ENCODE peak calls at places on chromosomes 16 and 17, in four cellular contexts. G is astrocyte of the spinal cord; Y is CD8-positive, alpha-beta T cell; K is HCT116. A is an unnamed sample.

GRCh38 chr17:15954222-15954621 is 9.3 kb downstream of the ADORA2B start:
- DNase-seq in G (peak; percentile 55), Y (no peak), K (peak; percentile 73), A (peak; percentile 84)

GRCh38 chr16:72895951-72896350 is 152.0 kb downstream of the ZFHX3 start:
- DNase-seq in G (no peak), Y (no peak), K (no peak), A (peak; percentile 39)

GRCh38 chr16:63982156-63982555 is 1139.7 kb downstream of the CDH11 start:
- DNase-seq in G (no peak), Y (no peak), K (no peak), A (no peak)

GRCh38 chr17:42133461-42134041 is 10.9 kb downstream of the HSPB9 start:
- DNase-seq in G (no peak), Y (peak; percentile 76), K (no peak), A (no peak)

GRCh38 chr17:76452646-76453430 is at the start of gene UBE2O:
- DNase-seq in G (peak; percentile 78), Y (peak; percentile 94), K (peak; percentile 86), A (peak; percentile 74)

GRCh38 chr17:68512967-68513474 is 791 bp downstream of the PRKAR1A start:
- DNase-seq in G (peak; percentile 55), Y (no peak), K (no peak), A (peak; percentile 73)

GRCh38 chr16:69934044-69934443 is 17.1 kb upstream of the CLEC18A start:
- DNase-seq in G (no peak), Y (no peak), K (no peak), A (no peak)

GRCh38 chr17:34683390-34683789 is 104.0 kb downstream of the TMEM132E start:
- DNase-seq in G (no peak), Y (no peak), K (no peak), A (no peak)

GRCh38 chr17:14198013-14198412 is 38.6 kb downstream of the CDRT15 start:
- DNase-seq in G (no peak), Y (no peak), K (no peak), A (no peak)

GRCh38 chr17:3918372-3919122 is 2.3 kb upstream of the P2RX1 start:
- DNase-seq in G (no peak), Y (no peak), K (no peak), A (no peak)

GRCh38 chr17:27560668-27561067 is 70.3 kb upstream of the LGALS9 start:
- DNase-seq in G (no peak), Y (no peak), K (no peak), A (no peak)

GRCh38 chr17:77754956-77755355 is 203.5 kb upstream of the TNRC6C start:
- DNase-seq in G (no peak), Y (no peak), K (no peak), A (no peak)

GRCh38 chr17:77287432-77288068 is 146.8 kb downstream of the SEC14L1 start:
- DNase-seq in G (peak; percentile 92), Y (no peak), K (peak; percentile 92), A (peak; percentile 91)

GRCh38 chr17:40018211-40019121 is 3.2 kb downstream of the CSF3 start:
- DNase-seq in G (no peak), Y (no peak), K (no peak), A (peak; percentile 91)

GRCh38 chr16:67397451-67397801 is 4.1 kb upstream of the TPPP3 start:
- DNase-seq in G (no peak), Y (no peak), K (no peak), A (peak; percentile 42)

GRCh38 chr17:74179576-74179975 is 23.9 kb upstream of the RPL38 start:
- DNase-seq in G (no peak), Y (no peak), K (no peak), A (no peak)

GRCh38 chr17:21058098-21058893 is 15.5 kb upstream of the USP22 start:
- DNase-seq in G (peak; percentile 51), Y (no peak), K (no peak), A (peak; percentile 70)

GRCh38 chr17:82875418-82875856 is 35.6 kb upstream of the ZNF750 start:
- DNase-seq in G (no peak), Y (no peak), K (no peak), A (no peak)

GRCh38 chr17:82237746-82238561 is 9.1 kb downstream of the SLC16A3 start:
- DNase-seq in G (no peak), Y (no peak), K (no peak), A (no peak)

GRCh38 chr16:23283571-23283970 is 18.5 kb upstream of the SCNN1B start:
- DNase-seq in G (no peak), Y (no peak), K (no peak), A (no peak)

GRCh38 chr17:9575381-9576072 is at the start of gene STX8:
- DNase-seq in G (peak; percentile 90), Y (peak; percentile 76), K (peak; percentile 74), A (peak; percentile 82)

GRCh38 chr17:78707016-78707415 is 75.1 kb downstream of the CYTH1 start:
- DNase-seq in G (peak; percentile 61), Y (no peak), K (no peak), A (no peak)

GRCh38 chr17:57692770-57693169 is 52.3 kb downstream of the CCDC182 start:
- DNase-seq in G (no peak), Y (no peak), K (no peak), A (no peak)

GRCh38 chr17:55661359-55661758 is 61.3 kb downstream of the TMEM100 start:
- DNase-seq in G (no peak), Y (no peak), K (no peak), A (no peak)

GRCh38 chr17:17729620-17730249 is 48.5 kb downstream of the RAI1 start:
- DNase-seq in G (no peak), Y (peak; percentile 69), K (peak; percentile 19), A (no peak)

GRCh38 chr17:68468785-68469184 is 11.5 kb upstream of the WIPI1 start:
- DNase-seq in G (peak; percentile 3), Y (no peak), K (no peak), A (no peak)

GRCh38 chr17:60091908-60092331 is 13.2 kb upstream of the HEATR6 start:
- DNase-seq in G (peak; percentile 67), Y (no peak), K (no peak), A (peak; percentile 42)

GRCh38 chr17:66468241-66469087 is 166.1 kb downstream of the PRKCA start:
- DNase-seq in G (no peak), Y (no peak), K (no peak), A (no peak)

GRCh38 chr16:52912565-52913173 is 140.0 kb downstream of the CHD9NB start:
- DNase-seq in G (peak; percentile 51), Y (no peak), K (peak; percentile 55), A (peak; percentile 54)

GRCh38 chr17:71713846-71714245 is 407.0 kb upstream of the SOX9 start:
- DNase-seq in G (no peak), Y (no peak), K (no peak), A (no peak)

GRCh38 chr17:81831957-81832607 is 1.0 kb downstream of the MCRIP1 start:
- DNase-seq in G (peak; percentile 12), Y (peak; percentile 71), K (no peak), A (peak; percentile 73)

GRCh38 chr17:49267912-49268311 is 37.3 kb upstream of the PHOSPHO1 start:
- DNase-seq in G (no peak), Y (no peak), K (no peak), A (no peak)

GRCh38 chr17:64019486-64020067 is 856 bp downstream of the ICAM2 start:
- DNase-seq in G (no peak), Y (peak; percentile 45), K (no peak), A (no peak)

GRCh38 chr17:28643979-28644781 is 778 bp downstream of the BLTP2 start:
- DNase-seq in G (peak; percentile 42), Y (no peak), K (peak; percentile 31), A (peak; percentile 39)

GRCh38 chr17:30158896-30159625 is 42.4 kb downstream of the NSRP1 start:
- DNase-seq in G (no peak), Y (no peak), K (no peak), A (no peak)

GRCh38 chr17:76843703-76844484 is 24.3 kb upstream of the MGAT5B start:
- DNase-seq in G (no peak), Y (no peak), K (no peak), A (no peak)

GRCh38 chr16:75108792-75109731 is 7.5 kb downstream of the LDHD start:
- DNase-seq in G (peak; percentile 94), Y (peak; percentile 76), K (peak; percentile 78), A (peak; percentile 95)

GRCh38 chr17:42016952-42017865 is at the start of gene DNAJC7:
- DNase-seq in G (peak; percentile 93), Y (peak; percentile 91), K (peak; percentile 81), A (peak; percentile 86)

GRCh38 chr17:6536566-6537065 is 19.7 kb downstream of the PITPNM3 start:
- DNase-seq in G (no peak), Y (no peak), K (no peak), A (no peak)
- H3K4me3 ChIP-seq in G (no peak overlapping the region), Y (no peak overlapping the region), K (no peak overlapping the region), A (no peak overlapping the region)

GRCh38 chr16:1429026-1429425 is 1.9 kb upstream of the PERCC1 start:
- DNase-seq in G (no peak), Y (no peak), K (no peak), A (no peak)

GRCh38 chr16:1429631-1430030 is 1.2 kb upstream of the PERCC1 start:
- DNase-seq in G (no peak), Y (no peak), K (no peak), A (no peak)

GRCh38 chr16:1426734-1427451 is 4.0 kb upstream of the PERCC1 start:
- DNase-seq in G (no peak), Y (no peak), K (no peak), A (no peak)

GRCh38 chr16:1427473-1428461 is 3.1 kb upstream of the PERCC1 start:
- DNase-seq in G (no peak), Y (no peak), K (no peak), A (no peak)

GRCh38 chr16:1428511-1428910 is 2.4 kb upstream of the PERCC1 start:
- DNase-seq in G (no peak), Y (peak; percentile 48), K (no peak), A (peak; percentile 26)
- TF ChIP-seq CTCF in G (peak; percentile 47), Y (no peak), K (peak; percentile 59), A (peak; percentile 39)

GRCh38 chr17:4999429-5000093 is 1.8 kb downstream of the KIF1C start:
- DNase-seq in G (no peak), Y (no peak), K (no peak), A (no peak)
- H3K4me3 ChIP-seq in G (peak overlapping the region; percentile 89), Y (no peak overlapping the region), K (peak overlapping the region; percentile 95), A (peak overlapping the region; percentile 75)

GRCh38 chr16:88754912-88755744 is 29.9 kb downstream of the PIEZO1 start:
- DNase-seq in G (peak; percentile 56), Y (no peak), K (no peak), A (peak; percentile 61)

GRCh38 chr16:88754109-88754911 is 30.7 kb downstream of the PIEZO1 start:
- DNase-seq in G (no peak), Y (no peak), K (no peak), A (no peak)

GRCh38 chr16:88758227-88758943 is 26.6 kb downstream of the PIEZO1 start:
- DNase-seq in G (no peak), Y (no peak), K (no peak), A (no peak)

GRCh38 chr16:88753600-88753999 is 31.4 kb downstream of the PIEZO1 start:
- DNase-seq in G (no peak), Y (no peak), K (no peak), A (no peak)

GRCh38 chr16:88755745-88756443 is 29.1 kb downstream of the PIEZO1 start:
- DNase-seq in G (no peak), Y (no peak), K (no peak), A (no peak)
- TF ChIP-seq CTCF in G (no peak), Y (no peak), K (no peak), A (no peak)

A was measured in fibroblast of mammary gland.